ENCODE peak calls at places on chromosomes 1 and 21, in seven cellular contexts. X is AG04450, A is fibroblast of mammary gland, M is prostate gland, L is RWPE2, Q is body of pancreas, T is fibroblast of pulmonary artery. N is an unnamed sample.

GRCh38 chr1:20291621-20292020 is 946 bp downstream of the VWA5B1 start:
- DNase-seq in M (no peak), X (no peak), L (no peak), T (no peak), A (no peak), Q (no peak), N (no peak)

GRCh38 chr1:184471686-184472085 is 84.9 kb downstream of the C1orf21 start:
- DNase-seq in T (no peak), Q (no peak), X (no peak), M (no peak), A (no peak), L (no peak), N (no peak)

GRCh38 chr1:39275836-39276507 is 71.5 kb downstream of the MACF1 start:
- DNase-seq in A (no peak), L (no peak), T (no peak), X (no peak), M (no peak), Q (no peak), N (no peak)

GRCh38 chr21:46057710-46058241 is 40.1 kb upstream of the COL6A2 start:
- DNase-seq in A (no peak), L (no peak), Q (no peak), T (no peak), M (no peak), X (no peak), N (no peak)

GRCh38 chr1:29383972-29384371 is 147.7 kb downstream of the PTPRU start:
- DNase-seq in Q (no peak), M (no peak), A (peak), T (peak), X (peak), L (no peak), N (no peak)

GRCh38 chr1:1797731-1798341 is 19.6 kb upstream of the NADK start:
- DNase-seq in A (no peak), L (no peak), X (no peak), M (no peak), Q (no peak), T (no peak), N (no peak)

GRCh38 chr21:32380940-32381339 is 11.9 kb downstream of the URB1 start:
- DNase-seq in M (no peak), T (no peak), X (no peak), L (no peak), A (no peak), Q (no peak), N (no peak)

GRCh38 chr1:230199034-230199433 is 132.0 kb downstream of the GALNT2 start:
- DNase-seq in A (no peak), X (no peak), Q (no peak), M (no peak), L (no peak), T (no peak), N (no peak)

GRCh38 chr1:65422241-65423203 is 2.1 kb downstream of the LEPR start:
- DNase-seq in A (peak), L (no peak), Q (no peak), M (no peak), T (peak), X (no peak), N (peak)

GRCh38 chr1:209405183-209405823 is 178.2 kb upstream of the CAMK1G start:
- DNase-seq in Q (no peak), X (peak), L (no peak), M (no peak), A (peak), T (peak), N (no peak)

GRCh38 chr1:243842978-243843490 is 7.0 kb downstream of the AKT3 start:
- DNase-seq in M (no peak), Q (no peak), T (peak), L (no peak), A (peak), X (peak), N (no peak)

GRCh38 chr1:181083842-181084605 is 4.5 kb upstream of the IER5 start:
- DNase-seq in L (no peak), T (peak), M (no peak), X (no peak), Q (peak), A (peak), N (peak)

GRCh38 chr1:234709473-234710279 is 99.7 kb upstream of the IRF2BP2 start:
- DNase-seq in L (no peak), X (no peak), Q (no peak), A (no peak), T (no peak), M (no peak), N (no peak)

GRCh38 chr1:227938276-227938675 is 9.5 kb downstream of the WNT9A start:
- DNase-seq in L (peak), M (no peak), X (no peak), A (no peak), T (no peak), Q (no peak), N (peak)

GRCh38 chr1:160672789-160673695 is 26.2 kb upstream of the SLAMF1 start:
- DNase-seq in L (no peak), T (no peak), X (no peak), M (no peak), Q (no peak), A (no peak), N (no peak)

GRCh38 chr1:23551849-23552248 is 7.5 kb downstream of the ID3 start:
- DNase-seq in X (no peak), A (no peak), T (no peak), L (no peak), Q (no peak), M (no peak), N (no peak)

GRCh38 chr21:25573409-25574206 is 33.7 kb downstream of the MRPL39 start:
- DNase-seq in M (no peak), T (peak), L (no peak), A (peak), Q (no peak), X (peak), N (no peak)

GRCh38 chr1:51955797-51956527 is 34.5 kb downstream of the RAB3B start:
- DNase-seq in X (no peak), Q (no peak), T (no peak), M (peak), A (no peak), L (no peak), N (no peak)

GRCh38 chr1:67053535-67053784 is 488 bp downstream of the SLC35D1 start:
- DNase-seq in A (no peak), T (no peak), Q (peak), M (peak), X (no peak), L (peak), N (no peak)

GRCh38 chr1:91092503-91092902 is 70.7 kb upstream of the ZNF644 start:
- DNase-seq in X (no peak), T (peak), L (no peak), Q (no peak), A (no peak), M (no peak), N (no peak)

GRCh38 chr1:115717541-115717940 is 51.0 kb downstream of the CASQ2 start:
- DNase-seq in X (no peak), A (peak), M (peak), T (peak), Q (peak), L (no peak), N (no peak)

GRCh38 chr21:34620084-34620665 is 5.3 kb upstream of the RCAN1 start:
- DNase-seq in M (no peak), Q (no peak), L (no peak), X (no peak), T (no peak), A (no peak), N (no peak)

GRCh38 chr1:1236945-1237873 is 5.2 kb downstream of the B3GALT6 start:
- DNase-seq in L (no peak), T (no peak), Q (no peak), M (no peak), X (no peak), A (no peak), N (no peak)

GRCh38 chr1:236159704-236160539 is 17.6 kb downstream of the GPR137B start:
- DNase-seq in Q (no peak), L (no peak), A (no peak), X (no peak), T (no peak), M (no peak), N (no peak)

GRCh38 chr1:162003825-162004205 is 19.9 kb downstream of the OLFML2B start:
- DNase-seq in L (no peak), A (peak), T (peak), M (no peak), Q (no peak), X (peak), N (peak)

GRCh38 chr1:21814241-21814918 is 2.3 kb downstream of the LDLRAD2 start:
- DNase-seq in A (no peak), X (no peak), M (no peak), T (no peak), L (no peak), Q (no peak), N (no peak)

GRCh38 chr1:43621386-43621785 is 28.6 kb upstream of the KDM4A start:
- DNase-seq in A (peak), X (no peak), M (no peak), L (no peak), T (no peak), Q (no peak), N (no peak)

GRCh38 chr1:16224472-16224871 is 12.0 kb upstream of the ARHGEF19 start:
- DNase-seq in Q (no peak), M (no peak), T (no peak), L (no peak), X (no peak), A (no peak), N (no peak)

GRCh38 chr1:2614145-2614544 is 18.7 kb downstream of the MMEL1 start:
- DNase-seq in T (no peak), M (no peak), Q (no peak), X (no peak), L (no peak), A (no peak), N (no peak)

GRCh38 chr1:216722841-216723240 is 388 bp downstream of the ESRRG start:
- DNase-seq in T (no peak), L (no peak), A (no peak), Q (no peak), M (no peak), X (no peak), N (no peak)

GRCh38 chr1:86779308-86780191 is 75.2 kb downstream of the SH3GLB1 start:
- DNase-seq in Q (no peak), L (no peak), M (no peak), X (no peak), T (peak), A (peak), N (no peak)

GRCh38 chr1:204731509-204731908 is 46.0 kb upstream of the LRRN2 start:
- DNase-seq in A (no peak), L (no peak), M (no peak), Q (no peak), T (no peak), X (no peak), N (no peak)

GRCh38 chr1:43822040-43822439 is 111.6 kb upstream of the ARTN start:
- DNase-seq in M (no peak), X (peak), A (peak), Q (no peak), L (peak), T (peak), N (no peak)

GRCh38 chr1:56374026-56374974 is 205.1 kb downstream of the PLPP3 start:
- DNase-seq in M (no peak), Q (no peak), T (no peak), X (no peak), A (peak), L (no peak), N (no peak)

GRCh38 chr1:9338354-9339250 is 45.9 kb downstream of the SPSB1 start:
- DNase-seq in A (peak), T (no peak), Q (no peak), X (no peak), L (no peak), M (peak), N (no peak)

GRCh38 chr1:244896550-244896949 is 32.2 kb upstream of the HNRNPU start:
- DNase-seq in T (peak), X (peak), Q (no peak), M (no peak), A (peak), L (no peak), N (no peak)

DNA sequence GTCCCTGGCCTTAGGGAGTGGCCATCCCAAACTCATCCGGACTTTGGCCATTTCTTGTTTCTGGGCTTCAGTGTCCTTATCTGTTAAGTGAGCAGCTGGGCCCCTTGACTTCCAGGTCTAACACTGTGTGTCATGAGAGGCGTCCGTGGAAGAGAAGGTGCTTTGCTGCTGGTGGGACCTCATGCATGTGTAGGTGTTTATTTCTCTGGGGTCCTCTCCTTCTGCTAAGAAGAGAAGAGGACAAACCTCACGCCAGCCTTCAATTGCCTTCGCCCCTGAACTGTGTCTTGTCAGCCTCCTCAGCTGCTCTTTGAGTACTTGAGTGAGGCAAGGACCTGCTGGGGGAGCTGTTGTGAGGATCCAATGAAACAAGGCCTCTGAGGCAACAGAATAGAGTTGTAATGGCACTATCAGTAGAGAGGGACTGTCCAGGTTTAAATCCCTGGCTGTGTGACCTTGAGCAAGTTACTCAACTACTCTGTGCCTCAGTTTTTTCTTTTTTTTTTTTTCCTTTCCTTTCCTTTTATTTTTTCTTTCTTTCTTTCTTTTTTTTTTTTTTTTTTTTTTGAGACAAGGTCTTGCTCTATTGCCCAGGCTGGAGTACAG is 72.4 kb downstream of the RUNX3 start:
- DNase-seq in Q (no peak), T (no peak), X (no peak), L (no peak), M (no peak), A (no peak), N (no peak)
- TF ChIP-seq CTCF in Q (no peak), T (no peak), X (peak), L (no peak), M (no peak), A (no peak), N (no peak)

DNA sequence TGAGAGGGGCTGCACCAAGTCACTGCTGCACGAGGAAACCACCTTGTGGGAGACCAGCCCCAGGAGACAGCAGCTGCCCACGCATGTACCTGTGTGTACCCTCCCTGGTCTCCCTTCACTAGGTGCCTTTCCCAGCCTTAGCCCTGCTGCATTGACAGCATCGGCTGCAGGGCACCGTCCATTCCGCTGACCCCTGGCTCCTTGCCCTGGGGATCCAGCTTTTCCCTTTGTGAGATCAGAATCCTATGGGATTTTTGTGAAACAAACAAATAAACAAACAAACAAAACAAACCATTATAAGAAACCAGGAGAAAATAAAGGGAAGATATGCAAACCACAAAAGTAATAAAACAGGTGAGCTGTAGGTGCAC is 2.1 kb downstream of the STUM start:
- DNase-seq in Q (no peak), M (no peak), A (no peak), X (no peak), T (no peak), L (no peak), N (no peak)
- TF ChIP-seq CTCF in Q (no peak), M (no peak), A (no peak), X (no peak), T (no peak), L (no peak), N (no peak)

GRCh38 chr1:231603598-231604275 is 22.9 kb upstream of the DISC1 start:
- DNase-seq in X (no peak), L (no peak), A (peak), T (peak), M (peak), Q (peak), N (no peak)
- TF ChIP-seq CTCF in X (peak), L (peak), A (peak), T (peak), M (peak), Q (peak), N (peak)

DNA sequence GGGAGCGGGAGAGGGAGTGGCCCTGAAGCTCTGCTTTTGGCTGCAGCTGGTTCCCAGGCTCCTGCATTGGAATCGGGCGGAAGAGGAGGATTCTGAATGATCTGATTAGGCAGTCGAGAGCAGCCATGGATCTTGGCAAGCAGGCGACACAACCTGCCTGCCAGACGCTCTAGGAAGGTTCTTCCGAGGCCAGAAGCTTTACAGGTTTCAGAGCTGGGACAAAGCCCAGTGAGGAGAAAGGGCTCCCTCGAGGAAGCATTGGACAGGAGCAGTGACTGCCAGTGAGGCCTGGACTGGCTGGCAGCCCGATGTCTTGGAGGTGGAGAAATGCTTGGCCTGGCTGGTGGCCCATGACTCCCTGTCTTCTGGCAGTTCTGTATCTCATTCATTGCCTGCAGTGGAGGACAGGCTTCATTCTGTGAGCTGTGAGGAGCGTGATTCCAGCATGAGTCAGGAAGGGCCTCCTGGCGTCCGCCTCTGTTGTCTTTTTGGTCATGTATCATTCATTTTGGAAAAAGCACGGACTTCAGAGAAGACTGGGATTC is 132.7 kb upstream of the IPO9 start:
- DNase-seq in A (peak), T (peak), X (peak), L (no peak), M (peak), Q (no peak), N (no peak)
- TF ChIP-seq CTCF in A (peak), T (peak), X (peak), L (no peak), M (no peak), Q (no peak), N (no peak)

GRCh38 chr21:27359141-27359540 is 392.3 kb upstream of the ADAMTS5 start:
- DNase-seq in M (no peak), T (peak), X (peak), A (peak), L (no peak), Q (no peak), N (no peak)

GRCh38 chr21:27365394-27365793 is 398.5 kb upstream of the ADAMTS5 start:
- DNase-seq in A (peak), X (peak), Q (no peak), L (no peak), T (no peak), M (no peak), N (no peak)

GRCh38 chr21:27366846-27367245 is 400.0 kb upstream of the ADAMTS5 start:
- DNase-seq in A (no peak), Q (no peak), L (no peak), M (no peak), X (no peak), T (no peak), N (no peak)

GRCh38 chr21:27363719-27364479 is 397.0 kb upstream of the ADAMTS5 start:
- DNase-seq in A (no peak), M (no peak), Q (no peak), T (no peak), L (no peak), X (no peak), N (no peak)

DNA sequence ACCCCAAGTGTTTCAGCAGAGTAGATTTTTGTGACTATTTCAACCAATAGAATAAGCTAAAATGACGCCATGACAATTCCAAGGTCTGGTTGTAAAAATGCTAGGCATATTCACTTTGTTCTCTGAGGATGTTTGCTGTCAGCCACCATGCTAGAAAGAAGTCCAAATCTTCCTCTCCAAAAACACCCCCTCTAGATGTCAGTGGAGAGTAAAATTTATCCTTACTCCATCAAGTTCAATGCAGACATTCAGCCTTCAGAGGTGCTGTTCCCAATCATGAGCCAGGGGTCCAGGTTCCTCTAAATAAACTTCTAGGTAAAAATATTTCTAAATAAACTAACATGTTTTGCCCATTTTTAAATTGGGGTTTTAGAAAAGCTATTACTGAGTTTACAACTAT is 395.4 kb upstream of the ADAMTS5 start:
- DNase-seq in X (no peak), A (no peak), L (no peak), M (no peak), T (no peak), Q (no peak), N (no peak)
- TF ChIP-seq CTCF in X (peak), A (peak), L (peak), M (no peak), T (peak), Q (no peak), N (no peak)